ENCODE peak calls at places on chromosomes 1 and 21, in five cellular contexts. K, U, H, P and Y are unnamed samples.

GRCh38 chr1:225885336-225885735 is 3.2 kb upstream of the TMEM63A start:
- DNase-seq in K (no peak), U (no peak), H (no peak), P (no peak), Y (no peak)

GRCh38 chr1:54377040-54377691 is 29.0 kb downstream of the SSBP3 start:
- DNase-seq in K (no peak), U (no peak), H (peak), P (no peak), Y (no peak)

GRCh38 chr1:54331091-54331772 is 75.0 kb downstream of the SSBP3 start:
- DNase-seq in K (no peak), U (no peak), H (no peak), P (peak), Y (no peak)

GRCh38 chr1:40563266-40563665 is 31.8 kb downstream of the ZNF684 start:
- DNase-seq in K (no peak), U (no peak), H (no peak), P (no peak), Y (no peak)

GRCh38 chr1:118488776-118489175 is 303.7 kb upstream of the SPAG17 start:
- DNase-seq in K (no peak), U (no peak), H (no peak), P (no peak), Y (no peak)

GRCh38 chr1:68955424-68955823 is 458.5 kb upstream of the DEPDC1 start:
- DNase-seq in K (no peak), U (no peak), H (no peak), P (no peak), Y (no peak)

GRCh38 chr1:221693087-221693486 is 48.8 kb downstream of the DUSP10 start:
- DNase-seq in K (no peak), U (no peak), H (peak), P (no peak), Y (no peak)

GRCh38 chr1:114458208-114458777 is 52.7 kb downstream of the TRIM33 start:
- DNase-seq in K (peak), U (no peak), H (no peak), P (no peak), Y (peak)

GRCh38 chr21:15732290-15732995 is 2.7 kb downstream of the USP25 start:
- DNase-seq in K (peak), U (no peak), H (no peak), P (no peak), Y (peak)

GRCh38 chr1:57553666-57554065 is 129.8 kb upstream of the DAB1 start:
- DNase-seq in K (no peak), U (no peak), H (no peak), P (no peak), Y (no peak)

GRCh38 chr1:116916533-116917460 is 7.1 kb downstream of the PTGFRN start:
- DNase-seq in K (peak), U (no peak), H (no peak), P (no peak), Y (no peak)

GRCh38 chr1:25019351-25020172 is 89.5 kb upstream of the RUNX3 start:
- DNase-seq in K (no peak), U (no peak), H (no peak), P (no peak), Y (no peak)

GRCh38 chr1:78797108-78797781 is 147.6 kb downstream of the IFI44 start:
- DNase-seq in K (no peak), U (no peak), H (no peak), P (no peak), Y (no peak)

GRCh38 chr1:201597551-201598230 is 58.8 kb downstream of the NAV1 start:
- DNase-seq in K (no peak), U (no peak), H (no peak), P (no peak), Y (no peak)

GRCh38 chr1:15354580-15354965 is 55.1 kb upstream of the EFHD2 start:
- DNase-seq in K (no peak), U (no peak), H (no peak), P (no peak), Y (no peak)

GRCh38 chr1:11790101-11790879 is 15.5 kb downstream of the MTHFR start:
- DNase-seq in K (no peak), U (no peak), H (no peak), P (no peak), Y (no peak)

GRCh38 chr1:64417828-64418227 is 52.1 kb upstream of the CACHD1 start:
- DNase-seq in K (no peak), U (no peak), H (no peak), P (no peak), Y (no peak)

GRCh38 chr1:95353185-95353584 is 119.2 kb downstream of the RWDD3 start:
- DNase-seq in K (no peak), U (no peak), H (no peak), P (no peak), Y (no peak)

GRCh38 chr1:95352767-95353166 is 118.8 kb downstream of the RWDD3 start:
- DNase-seq in K (peak), U (no peak), H (no peak), P (no peak), Y (no peak)
- TF ChIP-seq GABPA in K (no peak), U (no peak), H (no peak), P (no peak), Y (no peak)

DNA sequence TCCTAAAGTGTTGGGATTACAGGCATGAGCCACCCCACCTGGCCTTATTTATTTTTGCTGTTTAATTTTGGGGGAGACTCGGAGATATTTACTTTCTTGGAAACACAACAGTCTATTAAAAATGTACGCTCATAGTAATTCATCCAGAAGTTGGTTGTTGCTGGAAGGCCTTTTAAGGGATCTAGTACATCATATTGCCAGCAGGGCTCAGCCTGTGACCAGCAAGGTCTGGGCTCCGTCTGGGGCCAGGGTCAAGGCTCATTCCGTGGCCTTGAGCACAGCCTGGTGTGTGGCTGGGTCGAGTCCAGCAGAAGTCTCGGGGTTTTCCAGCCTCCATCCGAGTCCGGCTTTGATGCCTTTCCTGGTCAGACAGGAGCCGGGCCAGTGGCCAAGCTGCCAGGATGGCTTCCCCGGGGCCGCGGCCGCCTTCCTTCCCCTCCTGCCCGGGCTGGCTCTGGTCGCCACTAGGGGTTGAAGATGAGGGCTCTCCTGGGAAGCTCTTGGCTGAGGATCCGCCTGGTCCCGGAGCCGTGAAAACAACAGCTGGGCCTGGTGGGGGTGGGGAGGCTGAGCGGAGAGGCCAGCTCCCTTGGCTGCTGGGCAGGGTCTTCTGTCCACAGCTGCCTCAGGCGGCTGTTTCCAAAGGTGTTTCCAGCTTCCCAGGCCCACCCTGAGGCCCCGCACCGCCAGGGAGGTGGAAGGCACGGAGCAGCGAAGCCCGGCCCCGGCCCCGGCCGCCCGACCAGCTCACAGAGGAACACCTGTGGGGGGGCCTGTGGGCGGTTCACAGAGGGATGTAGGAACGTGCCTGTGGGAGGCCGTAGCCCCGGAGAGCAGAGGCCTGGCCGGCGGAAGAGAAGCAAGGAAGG is 5.1 kb upstream of the VWA1 start:
- DNase-seq in K (peak), U (peak), H (no peak), P (peak), Y (no peak)
- TF ChIP-seq POLR2AphosphoS5 in K (peak), U (no peak), H (no peak), P (no peak), Y (no peak)

DNA sequence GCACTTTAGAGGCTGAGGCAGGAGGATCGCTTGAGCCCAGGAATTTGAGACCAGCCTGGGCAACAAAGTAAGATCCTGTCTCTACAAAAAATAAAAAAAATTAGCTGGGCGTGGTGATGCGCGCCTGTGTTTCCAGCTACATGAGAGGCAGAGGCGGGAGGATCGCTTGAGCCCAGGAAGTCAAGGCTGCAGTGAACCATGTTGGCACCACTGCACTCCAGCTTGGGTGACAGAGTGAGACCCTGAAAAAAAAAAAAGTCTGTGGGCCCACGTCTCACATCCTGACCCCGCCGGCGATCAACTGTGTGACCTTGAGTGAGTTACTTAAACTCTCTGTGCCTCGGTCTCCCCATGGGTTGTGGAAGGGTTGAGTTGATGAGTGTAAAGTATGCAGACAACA is 12.7 kb upstream of the ZBTB21 start:
- DNase-seq in K (no peak), U (no peak), H (no peak), P (no peak), Y (no peak)
- TF ChIP-seq GABPA in K (no peak), U (no peak), H (no peak), P (no peak), Y (no peak)

GRCh38 chr1:212792396-212792908 is 758 bp downstream of the TATDN3 start:
- DNase-seq in K (no peak), U (no peak), H (no peak), P (no peak), Y (no peak)

GRCh38 chr1:212791676-212792395 is at the start of the genes NSL1 and TATDN3:
- DNase-seq in K (peak), U (peak), H (peak), P (peak), Y (peak)

GRCh38 chr1:212797681-212798080 is 6.0 kb downstream of the TATDN3 start:
- DNase-seq in K (no peak), U (no peak), H (no peak), P (no peak), Y (no peak)

GRCh38 chr1:212791261-212791675 is 309 bp downstream of the NSL1 start:
- DNase-seq in K (no peak), U (no peak), H (no peak), P (no peak), Y (no peak)

GRCh38 chr1:212794561-212795014 is 2.9 kb downstream of the TATDN3 start:
- DNase-seq in K (peak), U (no peak), H (no peak), P (no peak), Y (peak)
- TF ChIP-seq POLR2AphosphoS5 in K (no peak), U (no peak), H (no peak), P (no peak), Y (peak)

DNA sequence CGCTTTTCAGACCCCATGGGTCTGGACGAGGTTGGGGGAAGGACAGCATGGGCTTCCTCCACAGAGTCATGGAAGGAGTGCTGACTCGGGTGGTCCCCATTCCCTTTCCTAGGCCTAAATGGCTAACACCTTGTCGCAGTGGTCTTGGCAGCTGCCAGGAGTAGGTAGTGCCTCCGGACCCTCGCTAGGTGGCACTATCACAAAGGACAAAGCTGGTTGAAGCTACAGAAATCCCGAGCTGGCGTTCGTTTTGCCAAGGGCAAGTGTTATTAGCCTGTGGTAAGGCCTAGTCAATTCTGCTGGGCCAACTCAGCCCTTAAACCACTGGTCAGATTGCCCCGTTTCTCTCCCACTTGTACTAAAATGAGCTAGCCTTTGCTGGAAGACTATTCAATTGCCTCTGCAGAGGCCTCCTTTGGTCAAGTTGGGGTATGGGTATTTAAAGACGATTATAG is 1.1 kb upstream of the UBE2Q1 start:
- DNase-seq in K (peak), U (peak), H (peak), P (peak), Y (peak)
- TF ChIP-seq GABPA in K (peak), U (no peak), H (no peak), P (no peak), Y (no peak)

GRCh38 chr1:70714149-70714548 is 303.1 kb downstream of the CTH start:
- DNase-seq in K (no peak), U (no peak), H (no peak), P (no peak), Y (no peak)

GRCh38 chr1:70718086-70718630 is 307.1 kb downstream of the CTH start:
- DNase-seq in K (no peak), U (no peak), H (no peak), P (no peak), Y (no peak)

GRCh38 chr1:70719164-70719563 is 308.1 kb downstream of the CTH start:
- DNase-seq in K (no peak), U (no peak), H (no peak), P (no peak), Y (no peak)

GRCh38 chr1:70717656-70718055 is 306.6 kb downstream of the CTH start:
- DNase-seq in K (no peak), U (no peak), H (no peak), P (no peak), Y (no peak)

GRCh38 chr1:70717211-70717610 is 306.1 kb downstream of the CTH start:
- DNase-seq in K (no peak), U (no peak), H (no peak), P (no peak), Y (no peak)
- TF ChIP-seq POLR2AphosphoS5 in K (no peak), U (no peak), H (no peak), P (no peak), Y (no peak)

GRCh38 chr1:115647919-115648597 is 6.3 kb downstream of the VANGL1 start:
- DNase-seq in K (no peak), U (no peak), H (no peak), P (no peak), Y (no peak)

GRCh38 chr1:115649964-115650363 is 8.2 kb downstream of the VANGL1 start:
- DNase-seq in K (no peak), U (no peak), H (peak), P (no peak), Y (no peak)

GRCh38 chr1:115648717-115649691 is 7.2 kb downstream of the VANGL1 start:
- DNase-seq in K (no peak), U (no peak), H (peak), P (no peak), Y (no peak)

GRCh38 chr1:115647000-115647399 is 5.2 kb downstream of the VANGL1 start:
- DNase-seq in K (no peak), U (no peak), H (peak), P (no peak), Y (no peak)

GRCh38 chr1:115647507-115647906 is 5.7 kb downstream of the VANGL1 start:
- DNase-seq in K (no peak), U (no peak), H (peak), P (no peak), Y (no peak)
- TF ChIP-seq GABPA in K (no peak), U (no peak), H (no peak), P (no peak), Y (no peak)

GRCh38 chr1:213387380-213388015 is 336.5 kb downstream of the RPS6KC1 start:
- DNase-seq in K (peak), U (no peak), H (no peak), P (no peak), Y (no peak)
- TF ChIP-seq POLR2AphosphoS5 in K (no peak), U (no peak), H (no peak), P (no peak), Y (no peak)

GRCh38 chr1:97936976-97937375 is 16.1 kb upstream of the DPYD start:
- DNase-seq in K (no peak), U (no peak), H (no peak), P (no peak), Y (no peak)
- TF ChIP-seq GABPA in K (no peak), U (no peak), H (no peak), P (no peak), Y (no peak)

DNA sequence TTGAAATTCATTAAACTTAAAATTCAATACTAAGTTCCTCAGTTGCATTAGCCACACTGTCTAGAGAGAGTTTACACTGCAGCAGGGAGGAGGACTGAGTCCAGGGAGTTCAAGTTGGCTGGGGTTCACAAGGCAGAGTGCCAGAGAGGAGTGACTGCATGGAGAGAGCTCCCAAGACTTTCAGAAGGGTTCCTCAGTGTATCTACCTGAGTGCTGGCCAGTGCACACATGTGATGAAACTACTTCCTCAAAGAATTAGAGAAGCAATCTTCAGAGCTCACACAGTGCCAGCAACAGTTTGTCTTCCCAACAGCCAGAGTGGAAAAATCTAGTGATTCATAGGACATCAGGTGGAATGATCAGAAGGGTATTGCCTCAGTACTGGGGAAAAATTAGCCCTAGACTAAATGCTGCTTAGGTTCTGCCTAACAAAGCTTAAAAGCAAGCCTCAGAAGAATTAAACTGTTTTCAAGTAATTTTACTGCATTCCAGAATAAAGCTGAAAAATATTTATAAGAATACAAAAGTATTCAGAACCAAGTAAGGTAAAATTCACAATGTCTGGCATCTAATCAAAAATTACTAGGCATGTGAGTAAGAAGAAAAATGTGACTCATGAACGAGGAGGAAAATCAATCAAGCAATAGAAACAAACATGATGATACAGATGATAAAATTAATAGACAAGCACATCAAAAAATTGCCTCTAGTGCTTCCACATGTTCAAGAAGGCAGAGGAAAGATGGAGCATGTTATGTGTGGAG is 10.4 kb upstream of the WNT3A start:
- DNase-seq in K (no peak), U (no peak), H (no peak), P (no peak), Y (no peak)
- TF ChIP-seq POLR2AphosphoS5 in K (no peak), U (no peak), H (no peak), P (no peak), Y (no peak)